ENCODE peak calls at places on chromosome 10, in five cellular contexts. G is WTC11, U is GM12865, W is anterior cingulate cortex, V is NCI-H1417. S is an unnamed sample.

GRCh38 chr10:624605-625334 is 64.7 kb downstream of the DIP2C start:
- DNase-seq in G (peak), U (no peak), W (peak), V (peak), S (peak)

GRCh38 chr10:26220901-26221300 is 4.3 kb downstream of the GAD2 start:
- DNase-seq in G (no peak), U (no peak), W (no peak), V (no peak), S (no peak)

GRCh38 chr10:18418579-18419210 is 232.7 kb downstream of the NSUN6 start:
- DNase-seq in G (no peak), U (peak), W (no peak), V (no peak), S (no peak)

GRCh38 chr10:104784452-104784851 is 143.4 kb downstream of the SORCS3 start:
- DNase-seq in G (no peak), U (no peak), W (no peak), V (no peak), S (no peak)

GRCh38 chr10:131843881-131844284 is 56.9 kb upstream of the PPP2R2D start:
- DNase-seq in G (no peak), U (no peak), W (no peak), V (no peak), S (no peak)

GRCh38 chr10:543131-543530 is 146.3 kb downstream of the DIP2C start:
- DNase-seq in G (no peak), U (no peak), W (no peak), V (no peak), S (no peak)

GRCh38 chr10:90136731-90137316 is 435.4 kb downstream of the KIF20B start:
- DNase-seq in G (peak), U (peak), W (no peak), V (peak), S (peak)

GRCh38 chr10:109883859-109884771 is 39.2 kb downstream of the XPNPEP1 start:
- DNase-seq in G (peak), U (peak), W (peak), V (peak), S (peak)

GRCh38 chr10:5512881-5513698 is 11.7 kb upstream of the CALML3 start:
- DNase-seq in G (no peak), U (no peak), W (no peak), V (no peak), S (no peak)

GRCh38 chr10:15494850-15495249 is 123.8 kb upstream of the FAM171A1 start:
- DNase-seq in G (no peak), U (no peak), W (no peak), V (peak), S (no peak)

GRCh38 chr10:4270116-4270515 is 485.1 kb upstream of the KLF6 start:
- DNase-seq in G (no peak), U (no peak), W (no peak), V (no peak), S (peak)

GRCh38 chr10:126387931-126388911 is at the start of gene ADAM12:
- DNase-seq in G (peak), U (no peak), W (no peak), V (no peak), S (peak)

GRCh38 chr10:6990891-6991290 is 410.8 kb upstream of the PRKCQ start:
- DNase-seq in G (no peak), U (no peak), W (no peak), V (no peak), S (no peak)

GRCh38 chr10:61332506-61332905 is 120.7 kb downstream of the TMEM26 start:
- DNase-seq in G (no peak), U (no peak), W (no peak), V (no peak), S (peak)

GRCh38 chr10:97713828-97714400 is 384 bp downstream of the MARVELD1 start:
- DNase-seq in G (peak), U (peak), W (no peak), V (peak), S (peak)

GRCh38 chr10:59635502-59636290 is 74.0 kb downstream of the SLC16A9 start:
- DNase-seq in G (no peak), U (no peak), W (no peak), V (no peak), S (peak)

GRCh38 chr10:34176351-34176750 is 638.7 kb downstream of the PARD3 start:
- DNase-seq in G (no peak), U (no peak), W (no peak), V (no peak), S (no peak)

GRCh38 chr10:93245772-93246171 is 172.1 kb downstream of the CYP26A1 start:
- DNase-seq in G (no peak), U (no peak), W (no peak), V (no peak), S (no peak)

S was measured in MCF 10A.